ENCODE peak calls at places on chromosomes 4 and X, in six cellular contexts. L is frontal cortex, M is neuronal stem cell, J is body of pancreas, Q is D341Med, Y is naive B cell. X is an unnamed sample.

GRCh38 chrX:72030431-72030830 is 101.3 kb downstream of the RTL5 start:
- DNase-seq in L (no peak), M (no peak), J (no peak), Q (no peak), Y (no peak), X (no peak)

GRCh38 chrX:153818571-153819397 is 11.6 kb downstream of the PDZD4 start:
- DNase-seq in L (peak), M (peak), J (peak), Q (peak), Y (peak), X (peak)

GRCh38 chrX:47264507-47265173 is 31.8 kb downstream of the USP11 start:
- DNase-seq in L (no peak), M (no peak), J (no peak), Q (no peak), Y (no peak), X (no peak)

GRCh38 chrX:48945517-48946348 is 11.7 kb downstream of the OTUD5 start:
- DNase-seq in L (peak), M (no peak), J (peak), Q (peak), Y (peak), X (peak)

GRCh38 chrX:54413753-54414152 is 26.5 kb upstream of the TSR2 start:
- DNase-seq in L (no peak), M (no peak), J (no peak), Q (no peak), Y (no peak), X (no peak)

GRCh38 chrX:8192276-8192675 is 21.2 kb upstream of the VCX2 start:
- DNase-seq in L (no peak), M (no peak), J (no peak), Q (no peak), Y (no peak), X (no peak)

GRCh38 chrX:70478521-70478920 is 33.9 kb downstream of the DLG3 start:
- DNase-seq in L (no peak), M (no peak), J (no peak), Q (peak), Y (no peak), X (no peak)

GRCh38 chr4:170047774-170048354 is 21.7 kb upstream of the MFAP3L start:
- DNase-seq in L (peak), M (peak), J (peak), Q (peak), Y (peak), X (no peak)

GRCh38 chr4:6608758-6609414 is 31.6 kb upstream of the MRFAP1 start:
- DNase-seq in L (no peak), M (peak), J (no peak), Q (no peak), Y (no peak), X (no peak)

GRCh38 chr4:71201817-71202576 is 136.8 kb upstream of the SLC4A4 start:
- DNase-seq in L (no peak), M (no peak), J (no peak), Q (no peak), Y (no peak), X (no peak)

GRCh38 chrX:102858826-102859627 is 78.0 kb upstream of the RAB40AL start:
- DNase-seq in L (no peak), M (peak), J (no peak), Q (no peak), Y (no peak), X (no peak)

GRCh38 chr4:156322592-156322991 is 368.9 kb upstream of the CTSO start:
- DNase-seq in L (no peak), M (no peak), J (no peak), Q (no peak), Y (no peak), X (no peak)